ENCODE peak calls at places on chromosome 22, in four cellular contexts. L is smooth muscle cell of the brain vasculature, W is posterior cingulate gyrus, M is endothelial cell. F is an unnamed sample.
A peak's percentile ranks its signal among the peaks of the same experiment; 100 is the strongest.

GRCh38 chr22:38005943-38006342 is 21.6 kb upstream of the SOX10 start:
- DNase-seq in L (no peak), W (no peak), M (no peak), F (no peak)

GRCh38 chr22:38346506-38346905 is 29.3 kb upstream of the CSNK1E start:
- DNase-seq in L (no peak), W (no peak), M (no peak), F (no peak)

GRCh38 chr22:30606455-30607299 is at the start of gene TCN2:
- DNase-seq in L (peak; percentile 78), W (peak; percentile 52), M (peak; percentile 58), F (peak; percentile 83)

GRCh38 chr22:36475341-36475740 is 6.1 kb downstream of the TXN2 start:
- DNase-seq in L (no peak), W (no peak), M (no peak), F (no peak)

GRCh38 chr22:20657963-20658362 is 116.0 kb upstream of the SERPIND1 start:
- DNase-seq in L (no peak), W (no peak), M (no peak), F (no peak)

GRCh38 chr22:39821008-39821407 is 72.6 kb downstream of the ENTHD1 start:
- DNase-seq in L (no peak), W (no peak), M (no peak), F (no peak)

GRCh38 chr22:49720279-49720959 is 107.3 kb downstream of the BRD1 start:
- DNase-seq in L (no peak), W (no peak), M (no peak), F (no peak)

GRCh38 chr22:24500251-24500820 is 5.2 kb downstream of the UPB1 start:
- DNase-seq in L (no peak), W (no peak), M (no peak), F (no peak)

GRCh38 chr22:30002861-30003489 is 77.3 kb upstream of the HORMAD2 start:
- DNase-seq in L (no peak), W (no peak), M (no peak), F (no peak)

GRCh38 chr22:25182131-25183110 is 17.2 kb upstream of the CRYBB3 start:
- DNase-seq in L (no peak), W (no peak), M (no peak), F (no peak)

GRCh38 chr22:34429314-34429713 is 509.0 kb upstream of the LARGE1 start:
- DNase-seq in L (no peak), W (no peak), M (no peak), F (no peak)

GRCh38 chr22:40533712-40534378 is 102.7 kb downstream of the MRTFA start:
- DNase-seq in L (no peak), W (no peak), M (no peak), F (peak; percentile 84)

GRCh38 chr22:41257696-41258095 is 17.0 kb upstream of the CHADL start:
- DNase-seq in L (no peak), W (no peak), M (no peak), F (no peak)

GRCh38 chr22:22463855-22464540 is 44.5 kb downstream of the ZNF280B start:
- DNase-seq in L (peak; percentile 24), W (no peak), M (peak; percentile 71), F (peak; percentile 40)

GRCh38 chr22:49664891-49665290 is 162.8 kb downstream of the BRD1 start:
- DNase-seq in L (no peak), W (no peak), M (no peak), F (no peak)

GRCh38 chr22:17143101-17143500 is 16.0 kb downstream of the HDHD5 start:
- DNase-seq in L (no peak), W (no peak), M (no peak), F (no peak)

GRCh38 chr22:42072606-42073330 is 1.3 kb upstream of the PHETA2 start:
- DNase-seq in L (no peak), W (no peak), M (no peak), F (no peak)

GRCh38 chr22:39459681-39460080 is 2.9 kb downstream of the MGAT3 start:
- DNase-seq in L (no peak), W (no peak), M (no peak), F (no peak)

GRCh38 chr22:28442264-28442950 is 237.2 kb downstream of the TTC28 start:
- DNase-seq in L (no peak), W (peak; percentile 60), M (peak; percentile 81), F (peak; percentile 80)

GRCh38 chr22:45475876-45476514 is 26.7 kb upstream of the FBLN1 start:
- DNase-seq in L (no peak), W (no peak), M (no peak), F (no peak)